ENCODE peak calls at places on chromosomes 5 and 9, in nine cellular contexts. J is HCEC 1CT, P is posterior cingulate gyrus, H is endothelial cell of umbilical vein, A is D341Med, O is cortex of kidney, E is H54, M is skeletal muscle cell, T is hypothalamus. C is an unnamed sample.

GRCh38 chr5:68683632-68684035 is 410.2 kb upstream of the SLC30A5 start:
- DNase-seq in J (peak), P (no peak), H (no peak), A (no peak), O (no peak), E (peak), M (peak), T (no peak), C (peak)

GRCh38 chr9:112037281-112038016 is 137.6 kb downstream of the SUSD1 start:
- DNase-seq in J (peak), P (no peak), H (no peak), A (no peak), O (no peak), E (no peak), M (peak), T (no peak), C (peak)

GRCh38 chr5:43085453-43085852 is 35.3 kb upstream of the ZNF131 start:
- DNase-seq in J (no peak), P (no peak), H (no peak), A (no peak), O (no peak), E (no peak), M (no peak), T (no peak), C (no peak)

GRCh38 chr9:95641591-95641990 is 124.8 kb upstream of the PTCH1 start:
- DNase-seq in J (no peak), P (no peak), H (no peak), A (no peak), O (no peak), E (no peak), M (no peak), T (no peak), C (no peak)

GRCh38 chr9:34398875-34399274 is 22.2 kb upstream of the MYORG start:
- DNase-seq in J (no peak), P (no peak), H (no peak), A (no peak), O (no peak), E (no peak), M (no peak), T (no peak), C (no peak)

GRCh38 chr9:94697972-94698581 is 28.4 kb upstream of the AOPEP start:
- DNase-seq in J (no peak), P (no peak), H (no peak), A (no peak), O (no peak), E (peak), M (peak), T (no peak), C (peak)

GRCh38 chr9:113387560-113388230 is 10.9 kb upstream of the HDHD3 start:
- DNase-seq in J (no peak), P (no peak), H (no peak), A (no peak), O (no peak), E (no peak), M (no peak), T (no peak), C (peak)

GRCh38 chr9:90307177-90307833 is 335.3 kb downstream of the DIRAS2 start:
- DNase-seq in J (no peak), P (no peak), H (no peak), A (no peak), O (no peak), E (no peak), M (peak), T (no peak), C (no peak)

GRCh38 chr9:101469026-101469425 is 33.5 kb upstream of the ALDOB start:
- DNase-seq in J (no peak), P (no peak), H (no peak), A (no peak), O (no peak), E (no peak), M (no peak), T (no peak), C (no peak)

GRCh38 chr9:87516222-87516930 is 18.7 kb downstream of the DAPK1 start:
- DNase-seq in J (peak), P (no peak), H (peak), A (no peak), O (no peak), E (peak), M (no peak), T (no peak), C (no peak)

GRCh38 chr9:83691492-83691891 is 16.3 kb downstream of the UBQLN1 start:
- DNase-seq in J (no peak), P (no peak), H (no peak), A (no peak), O (no peak), E (no peak), M (no peak), T (no peak), C (no peak)

GRCh38 chr5:128084228-128085167 is 932 bp downstream of the SLC12A2 start:
- DNase-seq in J (peak), P (peak), H (peak), A (peak), O (no peak), E (no peak), M (no peak), T (peak), C (peak)

GRCh38 chr5:169547508-169547907 is 36.1 kb upstream of the SPDL1 start:
- DNase-seq in J (no peak), P (no peak), H (no peak), A (no peak), O (no peak), E (no peak), M (no peak), T (no peak), C (no peak)

GRCh38 chr5:131536211-131536826 is 98.7 kb downstream of the RAPGEF6 start:
- DNase-seq in J (peak), P (no peak), H (peak), A (no peak), O (no peak), E (no peak), M (peak), T (no peak), C (no peak)

GRCh38 chr9:37902804-37903580 is 935 bp downstream of the SLC25A51 start:
- DNase-seq in J (peak), P (no peak), H (peak), A (peak), O (no peak), E (no peak), M (no peak), T (no peak), C (peak)

GRCh38 chr9:94945191-94946144 is 219.0 kb downstream of the AOPEP start:
- DNase-seq in J (peak), P (peak), H (peak), A (no peak), O (no peak), E (peak), M (peak), T (no peak), C (peak)

GRCh38 chr9:92590386-92590785 is 54.6 kb upstream of the ECM2 start:
- DNase-seq in J (peak), P (peak), H (peak), A (no peak), O (no peak), E (no peak), M (peak), T (no peak), C (no peak)

GRCh38 chr5:176620333-176620981 is 9.9 kb downstream of the SNCB start:
- DNase-seq in J (peak), P (no peak), H (no peak), A (no peak), O (no peak), E (no peak), M (no peak), T (no peak), C (peak)

GRCh38 chr9:2418619-2419018 is 203.0 kb upstream of the VLDLR start:
- DNase-seq in J (peak), P (no peak), H (no peak), A (no peak), O (no peak), E (no peak), M (peak), T (peak), C (no peak)

GRCh38 chr9:14415947-14416346 is 102.0 kb upstream of the NFIB start:
- DNase-seq in J (peak), P (no peak), H (no peak), A (no peak), O (no peak), E (no peak), M (peak), T (no peak), C (peak)

GRCh38 chr5:147450596-147450995 is 59.3 kb downstream of the DPYSL3 start:
- DNase-seq in J (no peak), P (no peak), H (no peak), A (no peak), O (no peak), E (no peak), M (no peak), T (no peak), C (no peak)

GRCh38 chr9:133771486-133772482 is 33.6 kb upstream of the SARDH start:
- DNase-seq in J (no peak), P (peak), H (no peak), A (no peak), O (no peak), E (no peak), M (no peak), T (no peak), C (no peak)

GRCh38 chr5:126624534-126624933 is 23.8 kb downstream of the PHAX start:
- DNase-seq in J (peak), P (no peak), H (peak), A (no peak), O (no peak), E (peak), M (peak), T (no peak), C (peak)

GRCh38 chr5:3301316-3301715 is 294.3 kb upstream of the IRX1 start:
- DNase-seq in J (no peak), P (no peak), H (no peak), A (no peak), O (no peak), E (no peak), M (no peak), T (no peak), C (no peak)

GRCh38 chr9:117411547-117411946 is 3.3 kb downstream of the ASTN2 start:
- DNase-seq in J (no peak), P (peak), H (no peak), A (peak), O (no peak), E (peak), M (no peak), T (peak), C (peak)

GRCh38 chr5:178196986-178197385 is 7.3 kb upstream of the HNRNPAB start:
- DNase-seq in J (no peak), P (peak), H (no peak), A (no peak), O (no peak), E (no peak), M (no peak), T (no peak), C (no peak)

GRCh38 chr9:97529363-97530076 is 28.1 kb downstream of the TMOD1 start:
- DNase-seq in J (peak), P (no peak), H (no peak), A (no peak), O (no peak), E (peak), M (no peak), T (no peak), C (no peak)

GRCh38 chr5:360277-361027 is 38.9 kb downstream of the AHRR start:
- DNase-seq in J (no peak), P (no peak), H (no peak), A (no peak), O (no peak), E (no peak), M (no peak), T (no peak), C (no peak)

GRCh38 chr9:108860354-108860753 is 1.7 kb upstream of the ACTL7A start:
- DNase-seq in J (peak), P (no peak), H (no peak), A (no peak), O (no peak), E (no peak), M (no peak), T (no peak), C (no peak)

GRCh38 chr5:34484591-34485228 is 171.4 kb upstream of the RAI14 start:
- DNase-seq in J (no peak), P (no peak), H (no peak), A (no peak), O (no peak), E (no peak), M (no peak), T (no peak), C (no peak)

GRCh38 chr5:9553561-9553960 is 7.7 kb upstream of the SEMA5A start:
- DNase-seq in J (no peak), P (no peak), H (no peak), A (no peak), O (no peak), E (no peak), M (no peak), T (no peak), C (no peak)

GRCh38 chr9:131663288-131663687 is 76.6 kb downstream of the RAPGEF1 start:
- DNase-seq in J (no peak), P (no peak), H (no peak), A (no peak), O (no peak), E (no peak), M (no peak), T (no peak), C (no peak)